ENCODE peak calls at places on chromosome 7, in four cellular contexts. One of them, this sample, is unnamed.

GRCh38 chr7:375901-376305 is 85.9 kb downstream of the FOXL3 start:
- DNase-seq in body of pancreas: no peak
- DNase-seq in lung: no peak
- DNase-seq in stomach: peak
- DNase-seq in this sample: no peak

GRCh38 chr7:74283858-74284447 is 5.3 kb upstream of the CLIP2 start:
- DNase-seq in stomach: no peak
- DNase-seq in lung: no peak
- DNase-seq in body of pancreas: no peak
- DNase-seq in this sample: no peak

GRCh38 chr7:102169651-102170416 is 116.8 kb upstream of the SH2B2 start:
- DNase-seq in body of pancreas: no peak
- DNase-seq in stomach: no peak
- DNase-seq in lung: no peak
- DNase-seq in this sample: no peak

GRCh38 chr7:67636363-67637355 is 640.0 kb downstream of the TYW1 start:
- DNase-seq in body of pancreas: no peak
- DNase-seq in lung: no peak
- DNase-seq in stomach: no peak
- DNase-seq in this sample: no peak

GRCh38 chr7:75559355-75559986 is 67.4 kb downstream of the SPDYE5 start:
- DNase-seq in body of pancreas: no peak
- DNase-seq in stomach: no peak
- DNase-seq in lung: no peak
- DNase-seq in this sample: no peak

GRCh38 chr7:71419546-71420337 is 287.8 kb downstream of the GALNT17 start:
- DNase-seq in stomach: no peak
- DNase-seq in lung: no peak
- DNase-seq in body of pancreas: no peak
- DNase-seq in this sample: no peak

GRCh38 chr7:3112499-3113134 is 69.0 kb upstream of the CARD11 start:
- DNase-seq in stomach: no peak
- DNase-seq in lung: no peak
- DNase-seq in body of pancreas: no peak
- DNase-seq in this sample: no peak

GRCh38 chr7:155104913-155105312 is 34.8 kb downstream of the HTR5A start:
- DNase-seq in body of pancreas: no peak
- DNase-seq in stomach: no peak
- DNase-seq in lung: no peak
- DNase-seq in this sample: no peak

GRCh38 chr7:77434570-77434969 is 18.4 kb upstream of the GSAP start:
- DNase-seq in body of pancreas: no peak
- DNase-seq in lung: no peak
- DNase-seq in stomach: no peak
- DNase-seq in this sample: no peak

GRCh38 chr7:153934629-153935028 is 117.6 kb upstream of the DPP6 start:
- DNase-seq in lung: no peak
- DNase-seq in body of pancreas: no peak
- DNase-seq in stomach: no peak
- DNase-seq in this sample: no peak

GRCh38 chr7:19146699-19147098 is 1.5 kb upstream of the FERD3L start:
- DNase-seq in body of pancreas: no peak
- DNase-seq in stomach: no peak
- DNase-seq in lung: no peak
- DNase-seq in this sample: no peak

GRCh38 chr7:39073432-39073831 is 95.7 kb downstream of the POU6F2 start:
- DNase-seq in lung: no peak
- DNase-seq in body of pancreas: no peak
- DNase-seq in stomach: no peak
- DNase-seq in this sample: no peak

GRCh38 chr7:34133356-34133982 is 228.1 kb downstream of the BMPER start:
- DNase-seq in lung: no peak
- DNase-seq in stomach: no peak
- DNase-seq in body of pancreas: no peak
- DNase-seq in this sample: no peak

GRCh38 chr7:5700391-5700985 is 81.0 kb downstream of the RNF216 start:
- DNase-seq in stomach: no peak
- DNase-seq in lung: no peak
- DNase-seq in body of pancreas: no peak
- DNase-seq in this sample: no peak
- H3K4me3 ChIP-seq in stomach: no peak
- H3K4me3 ChIP-seq in lung: no peak
- H3K4me3 ChIP-seq in body of pancreas: no peak
- H3K4me3 ChIP-seq in this sample: no peak

DNA sequence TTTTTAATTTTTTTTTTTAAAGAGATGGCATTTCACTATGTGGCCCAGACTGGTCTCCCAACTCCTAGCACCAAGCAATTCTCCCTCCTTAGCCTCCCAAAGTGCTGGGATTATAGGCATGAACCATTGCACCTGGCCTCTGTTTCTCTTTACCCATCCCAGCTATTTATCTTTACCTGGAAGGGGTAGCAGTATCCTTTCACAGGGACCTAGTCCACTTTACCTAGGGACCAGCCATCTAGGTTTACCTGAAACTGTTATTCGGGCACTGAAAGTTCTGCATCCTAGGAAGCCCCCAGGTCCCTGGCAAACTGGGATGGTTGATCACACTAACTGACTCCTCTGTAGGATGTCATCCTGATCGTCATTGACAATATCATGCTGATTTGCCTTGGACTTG is 21.7 kb upstream of the AGFG2 start:
- DNase-seq in lung: no peak
- DNase-seq in stomach: no peak
- DNase-seq in body of pancreas: no peak
- DNase-seq in this sample: no peak
- H3K27ac ChIP-seq in lung: no peak
- H3K27ac ChIP-seq in stomach: no peak
- H3K27ac ChIP-seq in body of pancreas: no peak
- H3K27ac ChIP-seq in this sample: no peak

GRCh38 chr7:51356849-51357516 is 40.4 kb upstream of the COBL start:
- DNase-seq in body of pancreas: peak
- DNase-seq in lung: no peak
- DNase-seq in stomach: peak
- DNase-seq in this sample: no peak
- TF ChIP-seq CTCF in body of pancreas: no peak
- TF ChIP-seq CTCF in lung: no peak
- TF ChIP-seq CTCF in stomach: no peak
- TF ChIP-seq CTCF in this sample: peak

GRCh38 chr7:99381664-99382075 is 7.1 kb downstream of the ARPC1B start:
- DNase-seq in stomach: no peak
- DNase-seq in lung: no peak
- DNase-seq in body of pancreas: no peak
- DNase-seq in this sample: no peak

GRCh38 chr7:99380823-99381663 is 6.5 kb downstream of the ARPC1B start:
- DNase-seq in body of pancreas: no peak
- DNase-seq in lung: peak
- DNase-seq in stomach: peak
- DNase-seq in this sample: no peak

GRCh38 chr7:99383203-99383602 is 8.7 kb downstream of the ARPC1B start:
- DNase-seq in lung: no peak
- DNase-seq in body of pancreas: no peak
- DNase-seq in stomach: no peak
- DNase-seq in this sample: no peak

GRCh38 chr7:99379043-99379577 is 4.6 kb downstream of the ARPC1B start:
- DNase-seq in lung: peak
- DNase-seq in stomach: peak
- DNase-seq in body of pancreas: no peak
- DNase-seq in this sample: peak

GRCh38 chr7:99380032-99380822 is 5.7 kb downstream of the ARPC1B start:
- DNase-seq in stomach: no peak
- DNase-seq in lung: peak
- DNase-seq in body of pancreas: no peak
- DNase-seq in this sample: no peak
- H3K4me3 ChIP-seq in stomach: peak
- H3K4me3 ChIP-seq in lung: no peak
- H3K4me3 ChIP-seq in body of pancreas: no peak
- H3K4me3 ChIP-seq in this sample: no peak

GRCh38 chr7:27141591-27142561 is 1.6 kb downstream of the HOXA5 start:
- DNase-seq in lung: no peak
- DNase-seq in stomach: no peak
- DNase-seq in body of pancreas: no peak
- DNase-seq in this sample: no peak

GRCh38 chr7:27139335-27140107 is 4.0 kb downstream of the HOXA5 start:
- DNase-seq in lung: no peak
- DNase-seq in stomach: no peak
- DNase-seq in body of pancreas: no peak
- DNase-seq in this sample: no peak

GRCh38 chr7:27138987-27139334 is 4.5 kb downstream of the HOXA5 start:
- DNase-seq in lung: no peak
- DNase-seq in body of pancreas: no peak
- DNase-seq in stomach: no peak
- DNase-seq in this sample: no peak

GRCh38 chr7:27141138-27141537 is 2.3 kb downstream of the HOXA5 start:
- DNase-seq in lung: no peak
- DNase-seq in stomach: no peak
- DNase-seq in body of pancreas: no peak
- DNase-seq in this sample: no peak

DNA sequence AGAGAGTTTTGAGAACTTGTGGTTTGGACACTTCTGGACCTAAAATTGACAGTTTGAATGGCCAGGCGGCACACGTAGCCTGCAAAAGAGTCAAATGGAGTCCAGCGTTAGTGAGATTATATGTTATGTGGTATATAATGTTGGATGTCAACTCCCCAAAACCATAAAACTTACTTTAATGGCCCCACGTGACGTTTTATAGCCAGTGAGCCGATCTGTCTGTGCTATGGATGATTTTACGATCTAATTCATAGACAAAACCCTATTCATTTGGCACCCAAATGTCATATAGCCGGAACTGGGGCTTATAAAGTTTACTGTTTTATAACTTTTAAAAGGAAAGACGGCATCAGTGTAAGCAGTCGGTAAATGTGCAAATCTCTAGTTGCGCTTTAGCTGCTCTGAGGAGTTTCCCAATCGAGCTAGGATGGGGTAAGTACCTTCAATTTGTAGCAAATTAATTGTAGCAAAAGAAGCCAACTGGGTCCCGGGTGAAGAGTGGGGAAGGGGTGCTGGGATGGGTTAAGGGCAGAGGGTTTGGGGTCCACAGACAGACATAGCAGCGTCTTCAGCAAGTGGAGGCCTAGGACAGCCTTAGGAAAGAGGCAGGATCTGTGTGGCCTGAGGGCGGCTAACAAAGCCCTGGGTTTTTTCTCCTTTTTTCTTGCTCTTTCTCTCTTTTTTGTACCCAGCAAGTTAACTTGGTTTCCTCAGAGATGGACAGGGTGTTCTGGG is 3.2 kb downstream of the HOXA5 start:
- DNase-seq in lung: no peak
- DNase-seq in stomach: no peak
- DNase-seq in body of pancreas: no peak
- DNase-seq in this sample: no peak
- H3K27ac ChIP-seq in lung: no peak
- H3K27ac ChIP-seq in stomach: peak
- H3K27ac ChIP-seq in body of pancreas: no peak
- H3K27ac ChIP-seq in this sample: no peak

GRCh38 chr7:22860784-22861482 is 38.3 kb upstream of the TOMM7 start:
- DNase-seq in lung: no peak
- DNase-seq in body of pancreas: no peak
- DNase-seq in stomach: no peak
- DNase-seq in this sample: no peak
- TF ChIP-seq CTCF in lung: peak
- TF ChIP-seq CTCF in body of pancreas: peak
- TF ChIP-seq CTCF in stomach: no peak
- TF ChIP-seq CTCF in this sample: peak

GRCh38 chr7:32319019-32319382 is 171.2 kb downstream of the LSM5 start:
- DNase-seq in stomach: no peak
- DNase-seq in body of pancreas: no peak
- DNase-seq in lung: no peak
- DNase-seq in this sample: no peak
- H3K4me3 ChIP-seq in stomach: peak
- H3K4me3 ChIP-seq in body of pancreas: no peak
- H3K4me3 ChIP-seq in lung: no peak
- H3K4me3 ChIP-seq in this sample: peak

This sample was measured in right atrium auricular region.